ENCODE peak calls at places on chromosomes 7 and 10, in ten cellular contexts. V is activated T-helper 1 cell treated with anti-CD3 and anti-CD28 coated beads, Interleukin-2, amount 50 U/mL, for 16 hours; W is fibroblast of villous mesenchyme; B is adipocyte; M is activated naive CD4-positive, alpha-beta T cell; F is stimulated activated CD8-positive, alpha-beta memory T cell treated with anti-CD3 and anti-CD28 coated beads, Interleukin-4, amount 100 ng/mL, for 4 hours; S is sciatic nerve; R is BE2C; E is NCI-H1105; N is cardiac fibroblast. U is an unnamed sample.

GRCh38 chr10:78053201-78053868 is 19.7 kb downstream of the RPS24 start:
- DNase-seq in N (peak), R (no peak), M (no peak), S (no peak), W (peak), F (no peak), B (peak), E (no peak), V (no peak), U (no peak)

GRCh38 chr7:47677664-47678063 is 95.8 kb upstream of the TNS3 start:
- DNase-seq in N (peak), M (no peak), B (no peak), V (no peak), S (no peak), E (no peak), R (no peak), W (peak), F (no peak), U (no peak)

GRCh38 chr10:111222961-111223360 is 146.1 kb downstream of the ADRA2A start:
- DNase-seq in F (no peak), M (no peak), W (no peak), N (no peak), E (no peak), R (no peak), S (no peak), B (no peak), V (no peak), U (no peak)

GRCh38 chr10:125114761-125115391 is 45.5 kb downstream of the CTBP2 start:
- DNase-seq in R (no peak), F (no peak), M (no peak), W (peak), E (no peak), V (no peak), B (no peak), S (no peak), N (peak), U (no peak)

GRCh38 chr7:29146888-29147609 is 712 bp upstream of the CPVL start:
- DNase-seq in S (no peak), B (no peak), E (peak), V (no peak), M (no peak), N (no peak), R (no peak), W (peak), F (no peak), U (no peak)

GRCh38 chr7:5234852-5235831 is 45.1 kb downstream of the WIPI2 start:
- DNase-seq in W (peak), V (no peak), M (no peak), R (no peak), E (no peak), S (no peak), B (no peak), N (no peak), F (no peak), U (no peak)

GRCh38 chr7:120949393-120949799 is 1.2 kb upstream of the ING3 start:
- DNase-seq in W (no peak), B (no peak), S (no peak), V (no peak), M (no peak), E (no peak), N (no peak), R (no peak), F (no peak), U (no peak)

GRCh38 chr7:151895695-151896485 is 19.0 kb upstream of the PRKAG2 start:
- DNase-seq in R (no peak), V (no peak), F (no peak), W (no peak), N (no peak), B (no peak), S (no peak), E (no peak), M (no peak), U (no peak)

GRCh38 chr10:110919349-110919931 is at the start of gene SHOC2:
- DNase-seq in V (peak), N (no peak), M (peak), W (no peak), B (peak), S (peak), R (peak), E (peak), F (peak), U (no peak)

GRCh38 chr10:27865221-27865635 is 119.6 kb upstream of the MKX start:
- DNase-seq in B (peak), V (no peak), N (no peak), M (no peak), W (peak), S (no peak), R (no peak), E (no peak), F (no peak), U (no peak)

GRCh38 chr10:15043674-15044073 is at the start of gene OLAH:
- DNase-seq in S (no peak), V (no peak), W (no peak), E (no peak), R (no peak), N (no peak), B (peak), M (no peak), F (no peak), U (no peak)

GRCh38 chr7:82226191-82226590 is 217.4 kb downstream of the CACNA2D1 start:
- DNase-seq in M (no peak), B (no peak), S (no peak), N (no peak), V (no peak), E (no peak), F (no peak), W (no peak), R (no peak), U (no peak)

GRCh38 chr7:1045727-1046063 is 1.3 kb downstream of the GPR146 start:
- DNase-seq in S (no peak), R (no peak), W (no peak), V (no peak), N (no peak), F (no peak), M (no peak), B (no peak), E (no peak), U (no peak)

GRCh38 chr7:115558186-115558585 is 472.4 kb downstream of the TFEC start:
- DNase-seq in R (no peak), B (peak), E (no peak), M (no peak), V (no peak), N (peak), S (no peak), F (no peak), W (peak), U (no peak)

GRCh38 chr7:134472572-134473242 is 13.8 kb upstream of the AKR1B1 start:
- DNase-seq in W (peak), M (no peak), V (no peak), B (no peak), F (no peak), S (no peak), N (no peak), E (no peak), R (no peak), U (no peak)

GRCh38 chr7:116698396-116698795 is 26.4 kb downstream of the MET start:
- DNase-seq in S (no peak), W (no peak), R (no peak), E (no peak), F (no peak), N (no peak), M (no peak), B (no peak), V (no peak), U (no peak)

GRCh38 chr7:25754333-25754732 is 397.7 kb upstream of the NFE2L3 start:
- DNase-seq in B (no peak), F (no peak), N (no peak), V (no peak), W (no peak), E (no peak), S (no peak), R (no peak), M (no peak), U (no peak)

U was measured in SIG-M5.